ENCODE peak calls at places on chromosomes 2 and 18, in four cellular contexts. W is HCT116, Z is K562, M is neural progenitor cell. O is an unnamed sample.

GRCh38 chr2:189276277-189276676 is 96.7 kb upstream of the COL5A2 start:
- DNase-seq in W (no peak), Z (no peak), M (no peak), O (peak; percentile 56)

GRCh38 chr2:207054521-207054920 is 111.2 kb downstream of the KLF7 start:
- DNase-seq in W (no peak), Z (no peak), M (no peak), O (no peak)

GRCh38 chr2:217609952-217610351 is 392.8 kb downstream of the TNS1 start:
- DNase-seq in W (no peak), Z (no peak), M (no peak), O (no peak)

GRCh38 chr2:189698020-189698887 is 23.8 kb downstream of the ANKAR start:
- DNase-seq in W (peak; percentile 41), Z (peak; percentile 50), M (peak; percentile 56), O (no peak)

GRCh38 chr18:48493856-48494255 is 45.0 kb upstream of the CTIF start:
- DNase-seq in W (no peak), Z (no peak), M (no peak), O (no peak)

GRCh38 chr2:171991027-171991426 is 8.7 kb upstream of the METAP1D start:
- DNase-seq in W (no peak), Z (peak; percentile 29), M (no peak), O (no peak)

GRCh38 chr2:172431428-172431827 is 4.0 kb downstream of the ITGA6 start:
- DNase-seq in W (no peak), Z (no peak), M (no peak), O (no peak)

GRCh38 chr18:76357174-76357573 is 137.9 kb downstream of the ZNF516 start:
- DNase-seq in W (no peak), Z (no peak), M (no peak), O (no peak)

GRCh38 chr2:160918909-160919503 is 241.2 kb upstream of the TANK start:
- DNase-seq in W (peak; percentile 21), Z (peak; percentile 9), M (peak; percentile 82), O (no peak)

GRCh38 chr18:27605107-27605834 is 420.2 kb upstream of the CHST9 start:
- DNase-seq in W (peak; percentile 28), Z (peak; percentile 61), M (peak; percentile 88), O (peak; percentile 33)

GRCh38 chr18:78396756-78397155 is 582.9 kb upstream of the SALL3 start:
- DNase-seq in W (no peak), Z (no peak), M (no peak), O (no peak)

GRCh38 chr2:44598731-44599529 is 237.2 kb downstream of the CAMKMT start:
- DNase-seq in W (no peak), Z (no peak), M (no peak), O (no peak)

GRCh38 chr2:182666674-182667320 is 49.3 kb upstream of the DNAJC10 start:
- DNase-seq in W (peak; percentile 18), Z (peak; percentile 49), M (peak; percentile 39), O (peak; percentile 7)

GRCh38 chr2:182366625-182367024 is 60.2 kb downstream of the PDE1A start:
- DNase-seq in W (no peak), Z (no peak), M (no peak), O (no peak)

GRCh38 chr2:44715671-44716077 is 225.8 kb upstream of the SIX3 start:
- DNase-seq in W (peak; percentile 19), Z (no peak), M (peak; percentile 72), O (no peak)

GRCh38 chr18:3852321-3852720 is 402.3 kb downstream of the TGIF1 start:
- DNase-seq in W (no peak), Z (peak; percentile 13), M (no peak), O (no peak)

GRCh38 chr18:34818069-34818468 is 108.0 kb downstream of the DTNA start:
- DNase-seq in W (no peak), Z (no peak), M (no peak), O (no peak)

GRCh38 chr2:205720451-205720902 is 38.2 kb downstream of the NRP2 start:
- DNase-seq in W (no peak), Z (no peak), M (peak; percentile 83), O (no peak)

GRCh38 chr2:74006424-74006823 is 21.7 kb downstream of the TET3 start:
- DNase-seq in W (no peak), Z (no peak), M (no peak), O (no peak)

GRCh38 chr2:74003494-74004211 is 18.9 kb downstream of the TET3 start:
- DNase-seq in W (no peak), Z (peak; percentile 87), M (peak; percentile 56), O (no peak)

GRCh38 chr2:74005786-74006185 is 21.1 kb downstream of the TET3 start:
- DNase-seq in W (no peak), Z (no peak), M (no peak), O (no peak)

GRCh38 chr2:74002515-74003391 is 18.0 kb downstream of the TET3 start:
- DNase-seq in W (no peak), Z (peak; percentile 89), M (peak; percentile 95), O (no peak)

DNA sequence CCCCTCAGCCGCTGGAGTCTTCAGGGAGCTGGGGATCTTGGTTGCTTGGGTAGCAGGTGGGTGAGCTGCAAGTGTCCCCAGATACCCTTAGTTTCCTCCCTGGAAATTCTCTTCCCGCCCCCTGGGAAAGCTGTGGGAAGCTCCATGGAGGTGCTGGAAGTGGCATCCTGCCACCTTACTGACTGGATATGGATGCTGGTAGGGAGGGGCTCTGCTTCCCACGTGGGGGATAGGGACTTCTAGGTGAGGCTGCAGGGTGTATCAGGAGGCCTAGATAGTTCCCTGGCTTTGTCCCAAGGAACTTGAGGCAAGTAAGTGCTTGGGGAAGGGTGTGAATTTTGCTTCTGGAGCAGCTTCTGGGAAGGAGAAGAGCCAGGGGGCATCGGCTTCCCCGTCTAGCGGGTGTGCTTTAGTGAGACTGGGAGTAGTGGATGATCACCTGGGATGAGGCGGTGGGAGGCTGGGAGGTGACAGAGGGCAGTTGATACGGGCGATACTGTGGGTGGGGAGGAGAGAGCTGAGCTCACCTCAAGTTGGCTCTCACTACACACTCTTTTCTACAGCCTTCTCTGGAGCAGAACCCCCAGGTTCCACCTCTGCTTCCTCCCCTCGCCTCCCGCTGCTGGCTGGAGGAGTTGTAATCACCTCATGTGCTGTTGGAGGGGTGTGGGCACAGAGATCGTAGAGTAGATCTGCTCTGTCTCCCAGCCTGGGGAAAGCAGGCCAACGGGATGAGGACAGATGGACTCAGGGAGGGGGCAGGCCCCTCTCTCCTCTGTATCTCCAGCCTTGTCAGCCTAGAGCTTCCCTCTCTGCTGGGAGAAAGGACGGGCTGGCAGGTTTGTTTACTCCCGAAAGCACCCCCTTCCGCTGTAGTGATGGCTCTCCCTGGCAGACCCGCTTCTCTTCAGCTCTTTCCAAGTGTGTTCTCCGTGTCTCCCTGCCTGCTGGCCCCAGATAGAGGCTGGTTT is 19.8 kb downstream of the TET3 start:
- DNase-seq in W (no peak), Z (peak; percentile 42), M (no peak), O (no peak)
- H3K4me2 ChIP-seq in W (no peak overlapping the region), Z (peak overlapping the region; percentile 97), M (peak overlapping the region; percentile 76), O (no peak overlapping the region)

DNA sequence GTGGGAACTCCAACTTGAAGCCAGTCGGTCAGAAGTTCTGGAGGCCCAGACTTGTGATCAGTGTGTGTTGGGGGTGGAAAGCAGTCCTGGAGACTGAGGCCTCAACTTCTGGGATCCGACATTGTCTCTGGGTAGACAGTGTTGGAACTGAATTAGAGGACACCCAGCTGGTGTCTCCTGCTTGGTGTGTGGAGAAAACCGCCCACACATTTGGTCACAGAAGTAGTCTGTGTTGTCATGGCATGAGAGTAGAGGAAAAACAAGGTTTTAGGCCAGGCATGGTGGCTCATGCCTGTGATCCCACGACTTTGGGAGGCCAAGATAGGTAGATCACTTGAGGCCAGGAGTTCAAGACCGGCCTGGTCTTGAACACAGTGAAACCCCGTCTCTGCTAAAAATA is 51.5 kb downstream of the PUM2 start:
- DNase-seq in W (no peak), Z (peak; percentile 16), M (no peak), O (no peak)
- H3K27ac ChIP-seq in W (no peak overlapping the region), Z (no peak overlapping the region), M (no peak overlapping the region), O (no peak overlapping the region)

GRCh38 chr2:37653093-37653492 is 18.3 kb downstream of the CDC42EP3 start:
- DNase-seq in W (no peak), Z (no peak), M (no peak), O (no peak)
- H4K20me1 ChIP-seq in W (no peaks in the 10 kb centered on the region), Z (no peaks in the 10 kb centered on the region), M (peaks cover 13% of the 10 kb centered on the region), O (peaks cover 3% of the 10 kb centered on the region)

GRCh38 chr18:49994410-49994809 is 181.1 kb upstream of the ACAA2 start:
- DNase-seq in W (no peak), Z (no peak), M (no peak), O (no peak)
- H3K4me2 ChIP-seq in W (no peak overlapping the region), Z (no peak overlapping the region), M (no peak overlapping the region), O (no peak overlapping the region)

GRCh38 chr2:231299267-231299666 is 96.2 kb upstream of the B3GNT7 start:
- DNase-seq in W (no peak), Z (no peak), M (no peak), O (no peak)

GRCh38 chr2:231297108-231297908 is 98.2 kb upstream of the B3GNT7 start:
- DNase-seq in W (peak; percentile 10), Z (peak; percentile 59), M (peak; percentile 86), O (no peak)

GRCh38 chr2:231298091-231298490 is 97.4 kb upstream of the B3GNT7 start:
- DNase-seq in W (no peak), Z (no peak), M (no peak), O (no peak)

GRCh38 chr2:231300722-231301076 is 94.8 kb upstream of the B3GNT7 start:
- DNase-seq in W (no peak), Z (no peak), M (no peak), O (no peak)

DNA sequence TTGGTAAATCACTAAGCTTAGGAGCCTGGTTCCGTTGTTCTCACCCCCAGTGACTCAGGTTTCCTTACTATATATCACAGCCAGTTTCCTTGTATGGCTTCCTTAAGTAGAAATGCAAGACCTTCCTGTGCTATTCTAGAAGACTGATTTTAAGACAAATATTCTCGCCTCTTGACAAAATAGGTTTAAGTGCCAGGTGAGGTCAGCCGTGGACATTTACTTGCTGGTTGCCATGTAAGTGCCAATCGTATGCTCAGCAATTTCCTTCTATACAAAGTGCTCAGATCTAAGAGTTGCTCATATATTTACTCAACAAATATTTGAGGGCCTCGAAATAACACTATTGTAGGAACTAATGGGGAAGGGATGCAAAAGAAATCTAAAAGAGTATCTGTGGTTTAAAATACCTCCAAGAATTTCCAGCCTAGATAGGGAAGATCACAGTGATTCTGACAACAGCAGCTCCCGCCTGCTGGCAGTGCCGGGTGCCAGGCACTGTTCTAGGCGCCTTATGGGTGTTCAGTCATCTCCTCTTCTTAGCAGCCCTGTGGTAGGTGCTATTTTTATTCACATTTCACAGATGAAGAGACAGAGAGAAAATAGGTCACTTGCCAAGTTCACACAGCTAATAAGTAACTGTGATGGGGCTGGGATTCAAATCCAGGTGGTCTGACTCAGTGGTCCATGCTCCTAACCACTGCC is 95.3 kb upstream of the B3GNT7 start:
- DNase-seq in W (no peak), Z (no peak), M (no peak), O (no peak)
- H3K27ac ChIP-seq in W (no peak overlapping the region), Z (no peak overlapping the region), M (no peak overlapping the region), O (no peak overlapping the region)

DNA sequence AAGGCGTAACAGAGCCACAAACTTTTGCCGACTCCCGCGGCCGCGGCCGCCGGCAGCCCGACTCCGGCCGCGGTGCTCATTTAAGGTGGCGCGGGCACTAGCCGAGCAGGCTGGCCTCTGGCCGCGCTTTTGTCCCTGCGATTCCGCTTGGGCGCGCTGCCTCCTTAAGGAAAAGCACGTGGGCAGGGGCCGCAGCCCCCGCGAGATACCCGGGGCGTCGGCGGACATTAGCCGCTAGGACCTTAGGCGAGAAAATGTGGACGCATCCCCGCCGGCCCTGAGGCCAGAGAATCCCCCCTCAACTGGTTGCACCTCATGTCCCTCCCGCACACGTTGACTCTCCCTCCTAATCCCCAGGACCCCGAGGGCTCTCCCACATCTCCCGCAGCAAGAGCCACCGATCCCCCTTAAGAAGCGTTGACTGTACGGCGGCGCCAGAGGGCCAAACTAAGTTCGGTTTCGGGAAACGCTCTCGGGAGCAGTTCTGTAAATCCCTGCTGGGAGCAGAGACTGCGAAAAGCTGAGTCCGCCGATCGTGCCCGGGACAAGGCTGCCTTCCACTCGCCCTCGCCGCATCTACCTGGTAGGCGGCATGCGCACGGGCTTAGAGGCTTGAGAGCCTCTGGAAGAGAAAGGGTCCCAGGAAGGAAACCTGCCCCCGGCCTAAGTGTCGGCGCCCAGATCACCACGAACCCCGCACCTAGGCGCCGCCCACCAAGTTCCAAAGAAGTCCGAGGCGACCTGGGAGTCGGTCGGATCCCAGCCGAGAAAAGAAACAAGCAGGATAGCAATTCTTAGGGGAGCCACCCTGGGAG is 1.8 kb upstream of the SATB2 start:
- DNase-seq in W (peak; percentile 93), Z (peak; percentile 84), M (peak; percentile 94), O (peak; percentile 32)
- H4K20me1 ChIP-seq in W (no peaks in the 10 kb centered on the region), Z (no peaks in the 10 kb centered on the region), M (peaks cover 59% of the 10 kb centered on the region), O (no peaks in the 10 kb centered on the region)